ENCODE peak calls at places on chromosomes 4 and X, in nine cellular contexts. A is choroid plexus epithelial cell, M is activated gamma-delta T cell treated with Interleukin-2 at 50 U/mL for 16 hours, V is D341Med, U is HL-60, S is SIG-M5, D is activated T-cell treated with anti-CD3 and anti-CD28 coated beads for 48 hours, R is left lobe of liver, K is brain microvascular endothelial cell. G is an unnamed sample.
A peak's percentile ranks its signal among the peaks of the same experiment; 100 is the strongest.

GRCh38 chr4:54661156-54661555 is 3.4 kb downstream of the KIT start:
- DNase-seq in A (peak; percentile 49), M (no peak), V (no peak), U (no peak), S (no peak), D (no peak), R (no peak), K (peak; percentile 81), G (peak; percentile 7)

GRCh38 chrX:146907391-146908240 is 93.1 kb upstream of the CXorf51A start:
- DNase-seq in A (no peak), M (no peak), V (no peak), U (no peak), S (no peak), D (no peak), R (no peak), K (no peak), G (no peak)

GRCh38 chr4:13137400-13137799 is 346.7 kb downstream of the RAB28 start:
- DNase-seq in A (no peak), M (no peak), V (no peak), U (no peak), S (no peak), D (no peak), R (no peak), K (no peak), G (peak; percentile 21)

GRCh38 chr4:21790437-21791029 is 158.0 kb downstream of the KCNIP4 start:
- DNase-seq in A (peak; percentile 80), M (no peak), V (peak; percentile 32), U (no peak), S (no peak), D (no peak), R (no peak), K (no peak), G (peak; percentile 67)

GRCh38 chrX:150050387-150050786 is 112.1 kb upstream of the EOLA2 start:
- DNase-seq in A (no peak), M (no peak), V (no peak), U (no peak), S (no peak), D (no peak), R (no peak), K (no peak), G (no peak)

GRCh38 chrX:153901753-153902140 is 2.7 kb upstream of the AVPR2 start:
- DNase-seq in A (no peak), M (no peak), V (no peak), U (no peak), S (no peak), D (no peak), R (no peak), K (no peak), G (no peak)

GRCh38 chr4:84050014-84050413 is 449.1 kb downstream of the NKX6-1 start:
- DNase-seq in A (no peak), M (no peak), V (peak; percentile 44), U (no peak), S (no peak), D (no peak), R (no peak), K (no peak), G (peak; percentile 5)

GRCh38 chr4:89249716-89250361 is 57.8 kb downstream of the GPRIN3 start:
- DNase-seq in A (no peak), M (no peak), V (no peak), U (no peak), S (no peak), D (no peak), R (no peak), K (no peak), G (no peak)

GRCh38 chr4:137905930-137906329 is 336.2 kb downstream of the SLC7A11 start:
- DNase-seq in A (peak; percentile 14), M (no peak), V (no peak), U (no peak), S (no peak), D (no peak), R (no peak), K (peak; percentile 59), G (no peak)

GRCh38 chr4:184653650-184654049 is 4.1 kb downstream of the PRIMPOL start:
- DNase-seq in A (peak; percentile 78), M (no peak), V (no peak), U (no peak), S (no peak), D (no peak), R (no peak), K (peak; percentile 64), G (peak; percentile 98)

GRCh38 chrX:12138366-12139313 is at the start of gene FRMPD4:
- DNase-seq in A (no peak), M (no peak), V (peak; percentile 50), U (no peak), S (no peak), D (no peak), R (no peak), K (no peak), G (peak; percentile 34)

GRCh38 chr4:1446502-1447153 is 40.4 kb upstream of the NKX1-1 start:
- DNase-seq in A (no peak), M (no peak), V (peak; percentile 21), U (no peak), S (no peak), D (no peak), R (no peak), K (no peak), G (no peak)

GRCh38 chr4:11615601-11616000 is 186.9 kb upstream of the HS3ST1 start:
- DNase-seq in A (no peak), M (no peak), V (no peak), U (no peak), S (no peak), D (no peak), R (no peak), K (no peak), G (no peak)

GRCh38 chr4:40525811-40526598 is 103.7 kb downstream of the RBM47 start:
- DNase-seq in A (peak; percentile 88), M (no peak), V (no peak), U (no peak), S (no peak), D (no peak), R (no peak), K (peak; percentile 57), G (peak; percentile 63)

GRCh38 chr4:21949073-21949457 is 493 bp upstream of the KCNIP4 start:
- DNase-seq in A (no peak), M (no peak), V (no peak), U (no peak), S (no peak), D (no peak), R (no peak), K (no peak), G (no peak)